ENCODE peak calls at places on chromosomes 4 and X, in ten cellular contexts. One of them, this sample, is unnamed.

GRCh38 chrX:65745992-65746391 is 78.5 kb downstream of the MSN start:
- DNase-seq in thoracic aorta: no peak
- DNase-seq in HepG2: no peak
- DNase-seq in tibial nerve: no peak
- DNase-seq in esophagus squamous epithelium: no peak
- DNase-seq in GM23248: peak; percentile 14
- DNase-seq in heart right ventricle: no peak
- DNase-seq in effector memory CD4-positive, alpha-beta T cell: no peak
- DNase-seq in bronchial epithelial cell: no peak
- DNase-seq in CD4-positive, CD25-positive, alpha-beta regulatory T cell: no peak
- DNase-seq in this sample: no peak

GRCh38 chrX:68677998-68678397 is 30.5 kb downstream of the STARD8 start:
- DNase-seq in thoracic aorta: no peak
- DNase-seq in HepG2: no peak
- DNase-seq in tibial nerve: no peak
- DNase-seq in esophagus squamous epithelium: no peak
- DNase-seq in GM23248: no peak
- DNase-seq in heart right ventricle: no peak
- DNase-seq in effector memory CD4-positive, alpha-beta T cell: no peak
- DNase-seq in bronchial epithelial cell: no peak
- DNase-seq in CD4-positive, CD25-positive, alpha-beta regulatory T cell: no peak
- DNase-seq in this sample: no peak

GRCh38 chr4:120862432-120862831 is 60.1 kb downstream of the PRDM5 start:
- DNase-seq in thoracic aorta: no peak
- DNase-seq in HepG2: no peak
- DNase-seq in tibial nerve: no peak
- DNase-seq in esophagus squamous epithelium: no peak
- DNase-seq in GM23248: no peak
- DNase-seq in heart right ventricle: no peak
- DNase-seq in effector memory CD4-positive, alpha-beta T cell: no peak
- DNase-seq in bronchial epithelial cell: no peak
- DNase-seq in CD4-positive, CD25-positive, alpha-beta regulatory T cell: no peak
- DNase-seq in this sample: no peak

GRCh38 chr4:28890949-28891348 is 1829.2 kb upstream of the PCDH7 start:
- DNase-seq in thoracic aorta: no peak
- DNase-seq in HepG2: no peak
- DNase-seq in tibial nerve: no peak
- DNase-seq in esophagus squamous epithelium: no peak
- DNase-seq in GM23248: no peak
- DNase-seq in heart right ventricle: no peak
- DNase-seq in effector memory CD4-positive, alpha-beta T cell: no peak
- DNase-seq in bronchial epithelial cell: no peak
- DNase-seq in CD4-positive, CD25-positive, alpha-beta regulatory T cell: no peak
- DNase-seq in this sample: no peak

GRCh38 chrX:108028854-108029253 is 16.0 kb upstream of the VSIG1 start:
- DNase-seq in thoracic aorta: no peak
- DNase-seq in HepG2: no peak
- DNase-seq in tibial nerve: no peak
- DNase-seq in esophagus squamous epithelium: no peak
- DNase-seq in GM23248: no peak
- DNase-seq in heart right ventricle: no peak
- DNase-seq in effector memory CD4-positive, alpha-beta T cell: no peak
- DNase-seq in bronchial epithelial cell: no peak
- DNase-seq in CD4-positive, CD25-positive, alpha-beta regulatory T cell: no peak
- DNase-seq in this sample: no peak

GRCh38 chr4:7710126-7710525 is 229.5 kb downstream of the AFAP1 start:
- DNase-seq in thoracic aorta: no peak
- DNase-seq in HepG2: no peak
- DNase-seq in tibial nerve: no peak
- DNase-seq in esophagus squamous epithelium: no peak
- DNase-seq in GM23248: no peak
- DNase-seq in heart right ventricle: no peak
- DNase-seq in effector memory CD4-positive, alpha-beta T cell: no peak
- DNase-seq in bronchial epithelial cell: no peak
- DNase-seq in CD4-positive, CD25-positive, alpha-beta regulatory T cell: no peak
- DNase-seq in this sample: no peak

GRCh38 chrX:134753185-134754008 is 95.1 kb upstream of the PLAC1 start:
- DNase-seq in thoracic aorta: no peak
- DNase-seq in HepG2: peak; percentile 1
- DNase-seq in tibial nerve: no peak
- DNase-seq in esophagus squamous epithelium: no peak
- DNase-seq in GM23248: peak; percentile 59
- DNase-seq in heart right ventricle: no peak
- DNase-seq in effector memory CD4-positive, alpha-beta T cell: no peak
- DNase-seq in bronchial epithelial cell: peak; percentile 30
- DNase-seq in CD4-positive, CD25-positive, alpha-beta regulatory T cell: no peak
- DNase-seq in this sample: no peak

GRCh38 chr4:8238061-8238511 is 31.5 kb upstream of the HTRA3 start:
- DNase-seq in thoracic aorta: no peak
- DNase-seq in HepG2: no peak
- DNase-seq in tibial nerve: no peak
- DNase-seq in esophagus squamous epithelium: no peak
- DNase-seq in GM23248: no peak
- DNase-seq in heart right ventricle: no peak
- DNase-seq in effector memory CD4-positive, alpha-beta T cell: peak; percentile 14
- DNase-seq in bronchial epithelial cell: no peak
- DNase-seq in CD4-positive, CD25-positive, alpha-beta regulatory T cell: no peak
- DNase-seq in this sample: no peak

GRCh38 chr4:36273276-36273675 is 8.1 kb upstream of the DTHD1 start:
- DNase-seq in thoracic aorta: no peak
- DNase-seq in HepG2: no peak
- DNase-seq in tibial nerve: no peak
- DNase-seq in esophagus squamous epithelium: no peak
- DNase-seq in GM23248: peak; percentile 0
- DNase-seq in heart right ventricle: no peak
- DNase-seq in effector memory CD4-positive, alpha-beta T cell: no peak
- DNase-seq in bronchial epithelial cell: peak; percentile 91
- DNase-seq in CD4-positive, CD25-positive, alpha-beta regulatory T cell: no peak
- DNase-seq in this sample: no peak

GRCh38 chrX:25012793-25013592 is 2.8 kb downstream of the ARX start:
- DNase-seq in thoracic aorta: no peak
- DNase-seq in HepG2: no peak
- DNase-seq in tibial nerve: no peak
- DNase-seq in esophagus squamous epithelium: no peak
- DNase-seq in GM23248: peak; percentile 19
- DNase-seq in heart right ventricle: no peak
- DNase-seq in effector memory CD4-positive, alpha-beta T cell: no peak
- DNase-seq in bronchial epithelial cell: no peak
- DNase-seq in CD4-positive, CD25-positive, alpha-beta regulatory T cell: no peak
- DNase-seq in this sample: no peak
- H3K4me3 ChIP-seq in thoracic aorta: peak overlapping the region; percentile 54
- H3K4me3 ChIP-seq in HepG2: peak overlapping the region; percentile 27
- H3K4me3 ChIP-seq in tibial nerve: peak overlapping the region; percentile 33
- H3K4me3 ChIP-seq in esophagus squamous epithelium: peak overlapping the region; percentile 55
- H3K4me3 ChIP-seq in GM23248: no peak overlapping the region
- H3K4me3 ChIP-seq in heart right ventricle: peak overlapping the region; percentile 10
- H3K4me3 ChIP-seq in effector memory CD4-positive, alpha-beta T cell: peak overlapping the region; percentile 22
- H3K4me3 ChIP-seq in bronchial epithelial cell: no peak overlapping the region
- H3K4me3 ChIP-seq in CD4-positive, CD25-positive, alpha-beta regulatory T cell: no peak overlapping the region
- H3K4me3 ChIP-seq in this sample: no peak overlapping the region

DNA sequence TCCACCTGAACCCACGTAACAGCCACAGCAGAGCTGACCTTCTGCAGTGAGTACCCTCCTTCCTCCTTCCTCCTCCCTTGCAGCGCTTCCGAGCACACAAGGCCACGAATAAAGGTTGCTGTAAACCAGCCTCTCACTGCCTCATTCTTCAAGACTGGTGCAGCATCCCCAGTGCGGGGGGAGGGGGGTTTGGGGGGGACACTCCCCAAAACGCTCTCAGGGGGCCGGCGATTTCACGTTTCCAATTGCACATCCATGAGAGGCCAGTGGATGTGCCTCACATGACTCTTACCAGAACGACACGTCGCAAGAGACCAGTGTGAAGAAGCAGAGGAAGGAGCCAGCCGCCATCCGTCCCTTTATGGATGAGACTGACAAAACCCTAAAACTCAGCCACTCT is 5.2 kb downstream of the DHRSX start:
- DNase-seq in thoracic aorta: no peak
- DNase-seq in HepG2: no peak
- DNase-seq in tibial nerve: no peak
- DNase-seq in esophagus squamous epithelium: no peak
- DNase-seq in GM23248: no peak
- DNase-seq in heart right ventricle: no peak
- DNase-seq in effector memory CD4-positive, alpha-beta T cell: no peak
- DNase-seq in bronchial epithelial cell: no peak
- DNase-seq in CD4-positive, CD25-positive, alpha-beta regulatory T cell: no peak
- DNase-seq in this sample: no peak
- H3K36me3 ChIP-seq in thoracic aorta: peaks cover 2% of the 10 kb centered on the region
- H3K36me3 ChIP-seq in HepG2: peaks cover 4% of the 10 kb centered on the region
- H3K36me3 ChIP-seq in tibial nerve: no peaks in the 10 kb centered on the region
- H3K36me3 ChIP-seq in esophagus squamous epithelium: no peaks in the 10 kb centered on the region
- H3K36me3 ChIP-seq in GM23248: no peaks in the 10 kb centered on the region
- H3K36me3 ChIP-seq in heart right ventricle: no peaks in the 10 kb centered on the region
- H3K36me3 ChIP-seq in effector memory CD4-positive, alpha-beta T cell: peaks cover 1% of the 10 kb centered on the region
- H3K36me3 ChIP-seq in bronchial epithelial cell: peaks cover 2% of the 10 kb centered on the region
- H3K36me3 ChIP-seq in CD4-positive, CD25-positive, alpha-beta regulatory T cell: peaks cover 15% of the 10 kb centered on the region
- H3K36me3 ChIP-seq in this sample: no peaks in the 10 kb centered on the region

DNA sequence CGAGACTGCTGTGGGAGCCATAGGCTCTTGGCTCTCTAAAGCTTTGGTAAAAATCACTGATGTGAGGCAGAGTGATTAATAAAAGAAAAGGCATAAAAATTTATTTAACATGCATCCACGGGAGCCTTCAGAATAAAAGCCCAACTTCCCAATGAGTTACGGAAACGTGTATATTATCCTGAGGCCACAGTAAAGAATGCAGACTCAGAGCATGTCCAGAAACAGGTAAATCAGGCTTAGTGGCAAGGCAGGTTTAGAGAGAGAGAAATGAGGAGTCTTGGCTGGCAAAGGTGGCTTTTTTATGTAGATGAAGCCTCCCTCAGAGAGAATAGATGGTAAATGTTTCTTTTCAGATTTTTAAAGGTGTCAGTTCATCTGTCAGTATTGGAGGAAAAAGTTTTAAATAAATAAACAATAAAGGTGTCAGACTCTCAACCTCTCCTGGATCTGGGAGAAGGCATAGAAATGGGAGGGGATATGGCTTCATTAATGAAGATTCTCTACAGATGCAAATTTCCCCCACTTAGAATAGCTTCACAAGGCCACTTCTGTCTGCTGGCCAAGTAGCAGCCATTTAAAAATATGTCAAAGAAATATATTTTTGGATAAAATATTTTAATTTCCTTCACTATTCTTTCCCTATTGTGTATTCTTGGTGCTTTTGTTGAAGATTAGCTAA is 24.0 kb downstream of the C4orf51 start:
- DNase-seq in thoracic aorta: no peak
- DNase-seq in HepG2: no peak
- DNase-seq in tibial nerve: no peak
- DNase-seq in esophagus squamous epithelium: no peak
- DNase-seq in GM23248: no peak
- DNase-seq in heart right ventricle: no peak
- DNase-seq in effector memory CD4-positive, alpha-beta T cell: no peak
- DNase-seq in bronchial epithelial cell: peak; percentile 68
- DNase-seq in CD4-positive, CD25-positive, alpha-beta regulatory T cell: no peak
- DNase-seq in this sample: no peak
- H3K4me3 ChIP-seq in thoracic aorta: no peak overlapping the region
- H3K4me3 ChIP-seq in HepG2: no peak overlapping the region
- H3K4me3 ChIP-seq in tibial nerve: no peak overlapping the region
- H3K4me3 ChIP-seq in esophagus squamous epithelium: no peak overlapping the region
- H3K4me3 ChIP-seq in GM23248: no peak overlapping the region
- H3K4me3 ChIP-seq in heart right ventricle: no peak overlapping the region
- H3K4me3 ChIP-seq in effector memory CD4-positive, alpha-beta T cell: no peak overlapping the region
- H3K4me3 ChIP-seq in bronchial epithelial cell: no peak overlapping the region
- H3K4me3 ChIP-seq in CD4-positive, CD25-positive, alpha-beta regulatory T cell: no peak overlapping the region
- H3K4me3 ChIP-seq in this sample: no peak overlapping the region

GRCh38 chr4:2825740-2826139 is 17.9 kb upstream of the ADD1 start:
- DNase-seq in thoracic aorta: no peak
- DNase-seq in HepG2: no peak
- DNase-seq in tibial nerve: no peak
- DNase-seq in esophagus squamous epithelium: no peak
- DNase-seq in GM23248: no peak
- DNase-seq in heart right ventricle: no peak
- DNase-seq in effector memory CD4-positive, alpha-beta T cell: no peak
- DNase-seq in bronchial epithelial cell: no peak
- DNase-seq in CD4-positive, CD25-positive, alpha-beta regulatory T cell: no peak
- DNase-seq in this sample: no peak

GRCh38 chr4:2828758-2829181 is 14.9 kb upstream of the ADD1 start:
- DNase-seq in thoracic aorta: no peak
- DNase-seq in HepG2: no peak
- DNase-seq in tibial nerve: no peak
- DNase-seq in esophagus squamous epithelium: no peak
- DNase-seq in GM23248: no peak
- DNase-seq in heart right ventricle: no peak
- DNase-seq in effector memory CD4-positive, alpha-beta T cell: no peak
- DNase-seq in bronchial epithelial cell: no peak
- DNase-seq in CD4-positive, CD25-positive, alpha-beta regulatory T cell: no peak
- DNase-seq in this sample: no peak

GRCh38 chr4:2825184-2825506 is 18.5 kb upstream of the ADD1 start:
- DNase-seq in thoracic aorta: no peak
- DNase-seq in HepG2: no peak
- DNase-seq in tibial nerve: no peak
- DNase-seq in esophagus squamous epithelium: no peak
- DNase-seq in GM23248: no peak
- DNase-seq in heart right ventricle: no peak
- DNase-seq in effector memory CD4-positive, alpha-beta T cell: no peak
- DNase-seq in bronchial epithelial cell: no peak
- DNase-seq in CD4-positive, CD25-positive, alpha-beta regulatory T cell: no peak
- DNase-seq in this sample: no peak

GRCh38 chr4:2827874-2828751 is 15.5 kb upstream of the ADD1 start:
- DNase-seq in thoracic aorta: no peak
- DNase-seq in HepG2: no peak
- DNase-seq in tibial nerve: no peak
- DNase-seq in esophagus squamous epithelium: no peak
- DNase-seq in GM23248: no peak
- DNase-seq in heart right ventricle: no peak
- DNase-seq in effector memory CD4-positive, alpha-beta T cell: no peak
- DNase-seq in bronchial epithelial cell: no peak
- DNase-seq in CD4-positive, CD25-positive, alpha-beta regulatory T cell: no peak
- DNase-seq in this sample: no peak

DNA sequence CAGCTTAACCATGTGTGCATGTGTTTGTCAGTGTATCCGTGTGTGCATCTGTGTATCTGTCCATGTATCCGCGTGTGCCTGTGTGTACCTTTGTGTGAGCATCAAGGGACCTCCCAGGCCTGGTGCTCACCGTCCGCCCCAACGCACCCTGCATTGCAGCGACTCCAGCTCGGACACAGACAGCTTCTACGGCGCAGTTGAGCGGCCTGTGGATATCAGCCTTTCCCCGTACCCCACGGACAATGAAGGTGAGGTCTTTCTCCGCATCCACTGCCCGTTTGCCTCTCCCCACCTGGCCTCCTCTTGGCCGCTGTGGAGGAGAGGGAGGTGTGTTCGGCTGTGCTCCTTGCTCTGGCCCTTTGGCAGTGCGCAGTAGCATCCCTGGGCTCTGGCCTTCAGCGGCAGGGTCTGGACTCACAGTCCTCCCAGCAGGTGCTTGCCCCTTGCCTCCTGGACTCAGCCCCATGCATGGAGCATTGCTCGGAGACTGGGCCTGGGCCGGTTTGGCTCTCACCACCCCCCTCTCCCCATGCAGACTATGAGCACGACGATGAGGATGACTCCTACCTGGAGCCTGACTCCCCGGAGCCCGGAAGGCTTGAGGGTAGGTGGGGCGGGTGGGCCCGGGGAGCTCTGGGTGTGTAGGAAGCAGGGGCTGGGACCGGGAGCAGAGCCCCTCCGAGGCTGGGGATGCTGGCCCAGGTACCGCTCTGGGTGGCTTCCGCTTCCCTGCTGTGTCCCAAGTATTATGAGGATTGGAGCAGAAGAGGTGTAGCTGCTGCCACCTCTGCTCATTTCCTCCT is 16.4 kb upstream of the ADD1 start:
- DNase-seq in thoracic aorta: no peak
- DNase-seq in HepG2: no peak
- DNase-seq in tibial nerve: no peak
- DNase-seq in esophagus squamous epithelium: no peak
- DNase-seq in GM23248: no peak
- DNase-seq in heart right ventricle: no peak
- DNase-seq in effector memory CD4-positive, alpha-beta T cell: no peak
- DNase-seq in bronchial epithelial cell: no peak
- DNase-seq in CD4-positive, CD25-positive, alpha-beta regulatory T cell: no peak
- DNase-seq in this sample: no peak
- H3K36me3 ChIP-seq in thoracic aorta: no peaks in the 10 kb centered on the region
- H3K36me3 ChIP-seq in HepG2: peaks cover 21% of the 10 kb centered on the region
- H3K36me3 ChIP-seq in tibial nerve: no peaks in the 10 kb centered on the region
- H3K36me3 ChIP-seq in esophagus squamous epithelium: peaks cover 57% of the 10 kb centered on the region
- H3K36me3 ChIP-seq in GM23248: no peaks in the 10 kb centered on the region
- H3K36me3 ChIP-seq in heart right ventricle: peaks cover 16% of the 10 kb centered on the region
- H3K36me3 ChIP-seq in effector memory CD4-positive, alpha-beta T cell: peaks cover 80% of the 10 kb centered on the region
- H3K36me3 ChIP-seq in bronchial epithelial cell: peaks cover 70% of the 10 kb centered on the region
- H3K36me3 ChIP-seq in CD4-positive, CD25-positive, alpha-beta regulatory T cell: peaks cover 62% of the 10 kb centered on the region
- H3K36me3 ChIP-seq in this sample: peaks cover 9% of the 10 kb centered on the region